ENCODE peak calls at places on chromosomes 6 and 20, in six cellular contexts. O is mesenchymal stem cell, Q is H9, M is IMR-90, K is neuronal stem cell, D is mesendoderm. C is an unnamed sample.

GRCh38 chr6:133187114-133187513 is 54.0 kb upstream of the EYA4 start:
- DNase-seq in O (no peak), Q (no peak), M (no peak), K (no peak), D (no peak), C (no peak)

GRCh38 chr6:25869840-25870239 is 4.2 kb downstream of the SLC17A3 start:
- DNase-seq in O (no peak), Q (no peak), M (no peak), K (no peak), D (no peak), C (no peak)

GRCh38 chr20:52987295-52987694 is 15.1 kb downstream of the TSHZ2 start:
- DNase-seq in O (no peak), Q (no peak), M (no peak), K (no peak), D (no peak), C (no peak)

GRCh38 chr6:2891768-2892170 is 11.3 kb downstream of the SERPINB9 start:
- DNase-seq in O (no peak), Q (no peak), M (no peak), K (no peak), D (no peak), C (no peak)

GRCh38 chr20:44074252-44075151 is 112.5 kb downstream of the JPH2 start:
- DNase-seq in O (peak), Q (no peak), M (peak), K (no peak), D (no peak), C (no peak)

GRCh38 chr6:11008821-11009220 is 35.3 kb downstream of the ELOVL2 start:
- DNase-seq in O (peak), Q (no peak), M (peak), K (no peak), D (no peak), C (no peak)

GRCh38 chr6:29705389-29706231 is 17.6 kb upstream of the HLA-F start:
- DNase-seq in O (peak), Q (peak), M (peak), K (peak), D (peak), C (peak)

GRCh38 chr6:82030301-82030700 is 217.2 kb downstream of the IBTK start:
- DNase-seq in O (no peak), Q (no peak), M (no peak), K (no peak), D (no peak), C (no peak)

GRCh38 chr6:166005846-166006592 is 161.6 kb downstream of the TBXT start:
- DNase-seq in O (peak), Q (peak), M (peak), K (no peak), D (peak), C (no peak)

GRCh38 chr6:17877196-17877889 is 110.1 kb downstream of the KIF13A start:
- DNase-seq in O (no peak), Q (no peak), M (peak), K (no peak), D (no peak), C (no peak)

DNA sequence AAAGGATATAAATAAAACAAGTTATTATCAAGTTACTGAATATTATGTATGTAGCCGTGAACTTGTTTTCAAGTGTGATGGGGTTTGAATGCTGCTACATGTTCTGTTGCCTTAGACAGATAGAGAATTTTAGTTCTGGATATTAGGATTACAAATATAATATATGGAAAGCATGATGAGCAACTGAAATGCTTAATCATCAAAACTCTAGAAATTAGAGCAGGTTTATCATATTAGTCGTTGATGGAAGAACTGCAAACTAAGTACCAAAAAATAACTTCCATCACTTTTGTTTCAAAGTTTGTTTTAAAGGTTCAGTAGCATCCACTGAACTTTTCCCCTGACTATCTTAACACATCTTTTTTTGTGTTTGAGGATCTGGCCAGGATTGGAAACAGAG is 49.1 kb upstream of the CCN2 start:
- DNase-seq in O (no peak), Q (no peak), M (no peak), K (no peak), D (no peak), C (no peak)
- H2BK15ac ChIP-seq in O (no peak), Q (no peak), M (no peak), K (no peak), D (no peak), C (no peak)

GRCh38 chr6:8382434-8382833 is 52.9 kb downstream of the SLC35B3 start:
- DNase-seq in O (no peak), Q (no peak), M (no peak), K (no peak), D (no peak), C (no peak)

GRCh38 chr6:8387942-8388437 is 47.4 kb downstream of the SLC35B3 start:
- DNase-seq in O (no peak), Q (no peak), M (no peak), K (no peak), D (no peak), C (no peak)

GRCh38 chr6:8389034-8389818 is 46.1 kb downstream of the SLC35B3 start:
- DNase-seq in O (no peak), Q (no peak), M (no peak), K (peak), D (no peak), C (no peak)

DNA sequence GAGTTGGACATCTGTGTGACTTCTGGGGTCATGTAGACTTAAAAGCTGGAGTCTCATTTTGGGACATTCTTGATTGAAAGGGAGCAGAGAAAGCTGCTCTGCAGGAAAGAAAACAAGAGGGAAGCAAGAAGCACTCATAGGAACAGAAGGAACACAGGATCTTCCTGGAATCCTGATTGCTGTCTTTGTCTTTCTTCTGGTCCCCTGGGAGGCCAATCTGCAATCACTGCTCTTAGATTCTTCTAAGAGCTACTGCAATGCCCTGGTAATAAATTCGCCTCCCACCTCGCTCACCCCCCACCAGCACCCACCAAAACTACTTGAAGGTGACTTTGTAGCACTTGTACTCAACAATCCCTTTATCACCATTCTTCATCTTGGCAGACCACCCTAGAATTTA is 51.8 kb downstream of the SLC35B3 start:
- DNase-seq in O (no peak), Q (peak), M (no peak), K (no peak), D (peak), C (peak)
- H2BK15ac ChIP-seq in O (no peak), Q (no peak), M (no peak), K (no peak), D (no peak), C (no peak)

GRCh38 chr6:22530506-22530905 is 38.9 kb upstream of the HDGFL1 start:
- DNase-seq in O (peak), Q (no peak), M (no peak), K (no peak), D (peak), C (no peak)
- H2BK15ac ChIP-seq in O (no peak), Q (no peak), M (no peak), K (no peak), D (no peak), C (no peak)

DNA sequence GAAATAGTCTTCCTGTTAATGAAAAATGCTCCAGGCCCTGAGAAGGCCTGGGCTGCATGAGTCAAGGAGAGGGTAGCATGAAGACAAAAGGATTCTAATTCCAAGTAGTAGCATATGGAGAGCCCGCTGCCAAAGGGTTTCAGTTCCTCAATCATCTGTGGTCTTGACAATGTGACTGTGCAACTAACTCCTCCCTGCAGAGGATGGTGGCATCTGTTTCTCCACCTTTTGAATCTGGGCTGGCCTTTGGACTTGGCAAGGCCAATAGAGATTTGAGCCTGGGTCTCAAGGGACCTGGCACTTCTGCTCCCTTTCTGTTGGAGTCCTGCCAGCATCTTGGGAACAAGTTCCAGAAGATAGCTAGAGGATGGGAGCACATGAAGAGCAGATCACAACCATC is 35.1 kb upstream of the ANKEF1 start:
- DNase-seq in O (no peak), Q (no peak), M (no peak), K (no peak), D (no peak), C (no peak)
- H2BK15ac ChIP-seq in O (no peak), Q (no peak), M (no peak), K (no peak), D (no peak), C (no peak)

GRCh38 chr20:34999782-35000181 is 44.1 kb downstream of the MYH7B start:
- DNase-seq in O (no peak), Q (no peak), M (no peak), K (no peak), D (no peak), C (no peak)

GRCh38 chr20:34999021-34999451 is 43.4 kb downstream of the MYH7B start:
- DNase-seq in O (no peak), Q (no peak), M (no peak), K (no peak), D (no peak), C (no peak)

GRCh38 chr20:35000922-35001595 is 45.4 kb downstream of the MYH7B start:
- DNase-seq in O (no peak), Q (no peak), M (no peak), K (no peak), D (no peak), C (no peak)

GRCh38 chr20:35001596-35002362 is 46.1 kb downstream of the MYH7B start:
- DNase-seq in O (no peak), Q (no peak), M (no peak), K (no peak), D (no peak), C (no peak)

GRCh38 chr20:35000311-35000921 is 44.7 kb downstream of the MYH7B start:
- DNase-seq in O (no peak), Q (no peak), M (no peak), K (no peak), D (no peak), C (no peak)
- H2BK15ac ChIP-seq in O (no peak), Q (no peak), M (no peak), K (no peak), D (no peak), C (no peak)

GRCh38 chr6:51300510-51300909 is 481.8 kb downstream of the TFAP2B start:
- DNase-seq in O (no peak), Q (no peak), M (no peak), K (no peak), D (no peak), C (no peak)

GRCh38 chr6:51299649-51300380 is 481.1 kb downstream of the TFAP2B start:
- DNase-seq in O (no peak), Q (no peak), M (no peak), K (no peak), D (no peak), C (no peak)

GRCh38 chr6:51303313-51303712 is 484.6 kb downstream of the TFAP2B start:
- DNase-seq in O (no peak), Q (no peak), M (no peak), K (no peak), D (no peak), C (no peak)

GRCh38 chr6:51301969-51302368 is 483.3 kb downstream of the TFAP2B start:
- DNase-seq in O (no peak), Q (no peak), M (no peak), K (no peak), D (no peak), C (no peak)
- H2BK15ac ChIP-seq in O (no peak), Q (no peak), M (no peak), K (no peak), D (no peak), C (no peak)

GRCh38 chr6:123909989-123910388 is 106.3 kb downstream of the NKAIN2 start:
- DNase-seq in O (no peak), Q (no peak), M (no peak), K (no peak), D (no peak), C (no peak)
- H2BK15ac ChIP-seq in O (no peak), Q (no peak), M (no peak), K (no peak), D (no peak), C (no peak)

GRCh38 chr20:63002511-63002910 is 4.3 kb downstream of the BHLHE23 start:
- DNase-seq in O (no peak), Q (no peak), M (no peak), K (no peak), D (no peak), C (no peak)

GRCh38 chr20:63005240-63005861 is 1.4 kb downstream of the BHLHE23 start:
- DNase-seq in O (no peak), Q (no peak), M (no peak), K (no peak), D (no peak), C (no peak)

GRCh38 chr20:63004607-63005211 is 2.1 kb downstream of the BHLHE23 start:
- DNase-seq in O (no peak), Q (no peak), M (no peak), K (no peak), D (no peak), C (no peak)

GRCh38 chr20:63005862-63006564 is 751 bp downstream of the BHLHE23 start:
- DNase-seq in O (peak), Q (peak), M (peak), K (no peak), D (peak), C (no peak)

GRCh38 chr20:63003546-63003945 is 3.2 kb downstream of the BHLHE23 start:
- DNase-seq in O (no peak), Q (no peak), M (no peak), K (no peak), D (no peak), C (no peak)
- H2BK15ac ChIP-seq in O (no peak), Q (no peak), M (no peak), K (no peak), D (no peak), C (no peak)

DNA sequence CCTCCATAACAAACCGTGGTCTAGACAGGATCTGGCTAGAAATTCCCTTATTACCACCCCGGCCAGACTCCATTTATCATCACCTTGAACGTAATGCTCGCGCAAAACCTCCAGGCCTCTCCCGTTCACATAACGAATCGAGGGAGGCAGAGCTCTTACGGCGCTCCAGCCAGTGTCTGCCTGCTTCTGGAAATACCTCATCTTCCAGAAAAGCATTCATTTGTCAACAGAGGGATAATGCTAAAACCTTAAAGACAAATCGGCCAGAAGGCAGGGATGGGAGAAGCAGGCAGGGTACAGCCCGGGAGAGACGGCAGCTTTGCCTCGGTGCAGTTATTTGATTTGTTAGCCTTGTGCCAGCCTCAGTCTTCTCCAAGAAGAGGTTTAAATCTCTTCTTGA is 164.8 kb downstream of the CD83 start:
- DNase-seq in O (no peak), Q (no peak), M (no peak), K (no peak), D (no peak), C (no peak)
- H2BK15ac ChIP-seq in O (no peak), Q (no peak), M (no peak), K (no peak), D (no peak), C (no peak)